ENCODE peak calls at places on chromosomes 12 and 14, in four cellular contexts. K, C, M and I are unnamed samples.

GRCh38 chr12:19778111-19778688 is 338.9 kb downstream of the AEBP2 start:
- DNase-seq in K (no peak), C (no peak), M (peak), I (no peak)

GRCh38 chr12:108773798-108774788 is 42.8 kb upstream of the CORO1C start:
- DNase-seq in K (no peak), C (peak), M (peak), I (no peak)

GRCh38 chr12:2893007-2893406 is 2.3 kb downstream of the TULP3 start:
- DNase-seq in K (no peak), C (peak), M (peak), I (no peak)

GRCh38 chr14:38481939-38482678 is 226.2 kb upstream of the CLEC14A start:
- DNase-seq in K (no peak), C (no peak), M (peak), I (no peak)

GRCh38 chr14:76083796-76084195 is 67.9 kb upstream of the GPATCH2L start:
- DNase-seq in K (no peak), C (no peak), M (no peak), I (no peak)

GRCh38 chr14:102055181-102055901 is 31.5 kb downstream of the HSP90AA1 start:
- DNase-seq in K (no peak), C (peak), M (peak), I (no peak)

GRCh38 chr12:4169959-4170358 is 103.6 kb upstream of the CCND2 start:
- DNase-seq in K (no peak), C (no peak), M (no peak), I (peak)

GRCh38 chr12:113056631-113057488 is at the start of gene DTX1:
- DNase-seq in K (peak), C (no peak), M (no peak), I (no peak)

GRCh38 chr12:124098887-124099286 is 125.9 kb downstream of the ZNF664 start:
- DNase-seq in K (no peak), C (no peak), M (no peak), I (no peak)

GRCh38 chr14:63039800-63040380 is 5.4 kb downstream of the KCNH5 start:
- DNase-seq in K (no peak), C (peak), M (peak), I (peak)

GRCh38 chr12:100442403-100442802 is 31.3 kb upstream of the NR1H4 start:
- DNase-seq in K (no peak), C (no peak), M (no peak), I (no peak)

GRCh38 chr14:60506462-60506984 is 2.4 kb upstream of the SIX6 start:
- DNase-seq in K (no peak), C (no peak), M (no peak), I (no peak)

GRCh38 chr12:2751686-2752085 is 43.1 kb upstream of the FKBP4 start:
- DNase-seq in K (no peak), C (no peak), M (no peak), I (no peak)

GRCh38 chr14:80699861-80700260 is 241.7 kb downstream of the CEP128 start:
- DNase-seq in K (no peak), C (no peak), M (no peak), I (peak)

GRCh38 chr12:130981947-130982346 is 28.2 kb downstream of the ADGRD1 start:
- DNase-seq in K (no peak), C (no peak), M (no peak), I (no peak)

DNA sequence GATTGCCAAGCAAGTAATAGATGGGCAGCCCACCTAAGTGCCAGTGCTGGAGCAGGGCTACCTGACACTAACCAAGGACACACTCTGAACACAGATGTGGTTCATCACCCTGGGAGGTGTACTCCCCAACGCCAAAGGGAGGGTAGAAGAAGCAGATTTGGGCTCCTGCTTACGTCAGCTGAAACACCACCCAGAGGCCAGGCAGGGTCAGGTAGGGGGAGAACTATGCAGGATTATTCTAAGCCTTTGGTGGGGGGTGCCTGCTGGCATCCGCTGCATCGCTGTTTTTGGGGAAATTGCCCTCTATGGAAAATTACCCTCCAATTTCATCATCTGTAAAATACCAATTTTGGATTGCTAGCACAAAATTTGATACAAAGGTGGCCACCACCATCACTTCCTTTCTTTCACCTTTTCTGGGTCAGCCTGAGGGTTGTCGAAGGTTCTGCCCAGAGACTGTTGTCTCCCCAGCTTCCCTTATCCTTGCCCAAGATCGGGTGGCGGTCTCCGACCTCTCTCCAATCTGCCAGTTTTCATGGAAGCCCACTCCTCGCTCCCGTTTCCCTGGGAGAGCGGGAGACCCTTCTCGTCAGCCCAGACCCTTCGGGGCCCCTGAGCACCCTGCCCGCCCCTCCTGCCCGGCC is 535 bp downstream of the BIN2 start:
- DNase-seq in K (no peak), C (no peak), M (no peak), I (peak)
- TF ChIP-seq CTCF in K (no peak), C (no peak), M (no peak), I (no peak)

DNA sequence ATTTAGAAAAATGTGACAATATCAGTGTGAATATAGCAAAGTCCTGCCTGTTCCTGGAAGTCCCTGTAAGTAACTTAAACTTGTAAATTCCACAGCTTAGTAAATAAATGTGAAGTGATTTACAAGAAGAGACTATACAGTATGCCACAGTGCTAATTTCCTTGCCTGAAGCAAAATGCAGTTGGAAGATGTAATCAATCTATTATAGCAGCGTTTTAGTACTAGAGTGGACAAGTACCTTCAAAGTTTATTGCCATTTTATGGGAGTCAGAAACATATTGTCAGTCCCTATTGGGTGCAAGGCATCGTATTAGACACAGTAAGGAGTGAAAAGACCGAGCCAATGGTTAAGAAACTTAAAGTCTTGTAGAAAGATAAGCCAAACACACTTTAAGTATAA is 94.1 kb downstream of the TRHDE start:
- DNase-seq in K (no peak), C (no peak), M (no peak), I (no peak)
- TF ChIP-seq CTCF in K (no peak), C (no peak), M (no peak), I (no peak)

DNA sequence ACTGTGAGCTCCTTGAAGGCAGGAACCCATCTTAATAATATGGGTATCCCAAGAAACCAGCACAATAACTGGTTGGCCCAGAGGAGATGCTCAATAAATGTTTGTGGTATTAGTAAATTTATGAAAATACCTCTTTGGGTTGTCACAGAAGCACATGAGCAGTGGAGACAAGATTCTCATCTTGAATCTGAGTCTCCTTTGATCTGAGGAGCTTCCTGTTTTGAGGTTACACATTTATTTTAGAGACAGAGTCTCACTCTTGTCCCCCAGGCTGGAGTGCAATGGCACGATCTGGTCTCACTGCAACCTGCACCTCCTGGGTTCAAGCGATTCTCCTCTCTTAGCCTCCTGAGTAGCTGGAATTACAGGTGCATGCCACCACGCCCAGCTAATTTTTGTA is 247.4 kb downstream of the NRXN3 start:
- DNase-seq in K (no peak), C (no peak), M (no peak), I (peak)
- TF ChIP-seq CTCF in K (no peak), C (no peak), M (no peak), I (no peak)

GRCh38 chr12:98840325-98840724 is 195.2 kb downstream of the APAF1 start:
- DNase-seq in K (no peak), C (no peak), M (no peak), I (no peak)

GRCh38 chr12:98838282-98838681 is 193.2 kb downstream of the APAF1 start:
- DNase-seq in K (no peak), C (no peak), M (no peak), I (no peak)
- TF ChIP-seq CTCF in K (no peak), C (peak), M (peak), I (peak)

GRCh38 chr14:95434161-95434560 is 82.3 kb downstream of the SYNE3 start:
- DNase-seq in K (no peak), C (no peak), M (no peak), I (no peak)
- TF ChIP-seq CTCF in K (no peak), C (no peak), M (no peak), I (no peak)

GRCh38 chr12:6276936-6277615 is 33.4 kb upstream of the PLEKHG6 start:
- DNase-seq in K (peak), C (peak), M (no peak), I (no peak)
- TF ChIP-seq CTCF in K (no peak), C (peak), M (peak), I (no peak)

DNA sequence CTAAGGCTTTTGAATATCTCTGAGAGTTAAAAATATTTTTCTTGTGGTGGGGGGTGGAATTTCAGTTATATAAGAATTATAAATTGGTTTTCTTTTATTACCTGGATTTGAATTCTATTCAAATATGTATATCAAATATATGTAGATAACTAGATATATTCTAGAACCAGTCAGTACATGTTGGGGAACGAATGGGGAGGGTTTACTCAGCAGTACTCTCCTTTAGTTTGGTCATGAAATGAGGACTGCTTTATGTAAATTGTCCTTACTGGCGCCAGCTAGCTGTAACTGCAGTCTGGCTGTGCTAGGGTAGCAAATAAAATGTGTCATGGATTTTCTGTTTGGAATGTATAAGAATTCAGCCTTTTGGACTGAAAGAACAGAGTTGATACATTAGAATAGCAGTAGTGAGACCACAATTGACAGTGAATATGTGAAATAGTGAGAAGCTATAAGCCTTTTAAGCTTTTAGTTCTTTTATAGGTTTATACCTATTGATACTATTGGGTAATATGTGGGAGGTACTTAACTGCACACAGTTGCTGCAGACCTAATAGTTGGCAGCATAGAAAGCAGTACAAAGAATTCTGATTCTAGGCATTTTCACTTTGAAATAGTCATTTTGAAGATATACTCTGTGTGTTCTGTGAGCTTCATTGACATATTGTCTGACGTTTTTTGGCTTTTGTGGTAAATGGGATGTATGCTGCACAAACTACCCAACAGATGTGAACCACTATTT is 29.0 kb downstream of the ATF7IP start:
- DNase-seq in K (peak), C (peak), M (peak), I (peak)
- TF ChIP-seq CTCF in K (no peak), C (no peak), M (peak), I (no peak)

GRCh38 chr12:53358836-53359419 is 21.0 kb upstream of the SP1 start:
- DNase-seq in K (no peak), C (no peak), M (no peak), I (no peak)
- TF ChIP-seq CTCF in K (no peak), C (no peak), M (no peak), I (no peak)

GRCh38 chr14:103741876-103742275 is 26.3 kb downstream of the ZFYVE21 start:
- DNase-seq in K (no peak), C (no peak), M (no peak), I (no peak)
- TF ChIP-seq CTCF in K (no peak), C (no peak), M (no peak), I (no peak)